ENCODE peak calls at places on chromosomes 4 and X, in ten cellular contexts. One of them, this sample, is unnamed.

GRCh38 chrX:133653363-133653762 is 238.1 kb upstream of the GPC4 start:
- DNase-seq in HFF-Myc: no peak
- DNase-seq in stimulated activated CD8-positive, alpha-beta memory T cell treated with anti-CD3 and anti-CD28 coated beads, Interleukin-4, amount 100 ng/mL, for 24 hours: no peak
- DNase-seq in GM13976: no peak
- DNase-seq in caudate nucleus: no peak
- DNase-seq in NCI-H1417: no peak
- DNase-seq in H4: no peak
- DNase-seq in HEK293T: no peak
- DNase-seq in T-cell: no peak
- DNase-seq in SHP77 treated with DMSO at 0.1 percent for 48 hours: no peak
- DNase-seq in this sample: no peak

GRCh38 chr4:85611661-85612060 is 136.7 kb downstream of the ARHGAP24 start:
- DNase-seq in HFF-Myc: no peak
- DNase-seq in stimulated activated CD8-positive, alpha-beta memory T cell treated with anti-CD3 and anti-CD28 coated beads, Interleukin-4, amount 100 ng/mL, for 24 hours: no peak
- DNase-seq in GM13976: no peak
- DNase-seq in caudate nucleus: no peak
- DNase-seq in NCI-H1417: no peak
- DNase-seq in H4: no peak
- DNase-seq in HEK293T: no peak
- DNase-seq in T-cell: no peak
- DNase-seq in SHP77 treated with DMSO at 0.1 percent for 48 hours: no peak
- DNase-seq in this sample: no peak

GRCh38 chr4:2259036-2259540 is 2.8 kb downstream of the MXD4 start:
- DNase-seq in HFF-Myc: no peak
- DNase-seq in stimulated activated CD8-positive, alpha-beta memory T cell treated with anti-CD3 and anti-CD28 coated beads, Interleukin-4, amount 100 ng/mL, for 24 hours: no peak
- DNase-seq in GM13976: no peak
- DNase-seq in caudate nucleus: no peak
- DNase-seq in NCI-H1417: no peak
- DNase-seq in H4: no peak
- DNase-seq in HEK293T: no peak
- DNase-seq in T-cell: peak; percentile 21
- DNase-seq in SHP77 treated with DMSO at 0.1 percent for 48 hours: no peak
- DNase-seq in this sample: no peak

GRCh38 chr4:83731609-83732008 is 195.7 kb downstream of the GPAT3 start:
- DNase-seq in HFF-Myc: peak; percentile 10
- DNase-seq in stimulated activated CD8-positive, alpha-beta memory T cell treated with anti-CD3 and anti-CD28 coated beads, Interleukin-4, amount 100 ng/mL, for 24 hours: no peak
- DNase-seq in GM13976: no peak
- DNase-seq in caudate nucleus: no peak
- DNase-seq in NCI-H1417: no peak
- DNase-seq in H4: no peak
- DNase-seq in HEK293T: no peak
- DNase-seq in T-cell: no peak
- DNase-seq in SHP77 treated with DMSO at 0.1 percent for 48 hours: no peak
- DNase-seq in this sample: no peak

GRCh38 chr4:174828845-174829701 is at the start of gene GLRA3:
- DNase-seq in HFF-Myc: peak; percentile 0
- DNase-seq in stimulated activated CD8-positive, alpha-beta memory T cell treated with anti-CD3 and anti-CD28 coated beads, Interleukin-4, amount 100 ng/mL, for 24 hours: no peak
- DNase-seq in GM13976: peak; percentile 29
- DNase-seq in caudate nucleus: peak; percentile 75
- DNase-seq in NCI-H1417: peak; percentile 91
- DNase-seq in H4: no peak
- DNase-seq in HEK293T: peak; percentile 83
- DNase-seq in T-cell: no peak
- DNase-seq in SHP77 treated with DMSO at 0.1 percent for 48 hours: peak; percentile 61
- DNase-seq in this sample: peak; percentile 73

GRCh38 chrX:151870603-151871002 is 42.1 kb upstream of the MAGEA4 start:
- DNase-seq in HFF-Myc: peak; percentile 24
- DNase-seq in stimulated activated CD8-positive, alpha-beta memory T cell treated with anti-CD3 and anti-CD28 coated beads, Interleukin-4, amount 100 ng/mL, for 24 hours: no peak
- DNase-seq in GM13976: no peak
- DNase-seq in caudate nucleus: no peak
- DNase-seq in NCI-H1417: no peak
- DNase-seq in H4: peak; percentile 50
- DNase-seq in HEK293T: no peak
- DNase-seq in T-cell: no peak
- DNase-seq in SHP77 treated with DMSO at 0.1 percent for 48 hours: no peak
- DNase-seq in this sample: no peak

GRCh38 chrX:148618472-148619445 is 118.3 kb downstream of the AFF2 start:
- DNase-seq in HFF-Myc: no peak
- DNase-seq in stimulated activated CD8-positive, alpha-beta memory T cell treated with anti-CD3 and anti-CD28 coated beads, Interleukin-4, amount 100 ng/mL, for 24 hours: no peak
- DNase-seq in GM13976: no peak
- DNase-seq in caudate nucleus: no peak
- DNase-seq in NCI-H1417: no peak
- DNase-seq in H4: no peak
- DNase-seq in HEK293T: no peak
- DNase-seq in T-cell: no peak
- DNase-seq in SHP77 treated with DMSO at 0.1 percent for 48 hours: no peak
- DNase-seq in this sample: no peak

GRCh38 chr4:140875751-140876389 is 119.7 kb upstream of the TBC1D9 start:
- DNase-seq in HFF-Myc: no peak
- DNase-seq in stimulated activated CD8-positive, alpha-beta memory T cell treated with anti-CD3 and anti-CD28 coated beads, Interleukin-4, amount 100 ng/mL, for 24 hours: no peak
- DNase-seq in GM13976: no peak
- DNase-seq in caudate nucleus: no peak
- DNase-seq in NCI-H1417: peak; percentile 6
- DNase-seq in H4: no peak
- DNase-seq in HEK293T: no peak
- DNase-seq in T-cell: no peak
- DNase-seq in SHP77 treated with DMSO at 0.1 percent for 48 hours: no peak
- DNase-seq in this sample: no peak

GRCh38 chr4:83241132-83241531 is 43.5 kb downstream of the COQ2 start:
- DNase-seq in HFF-Myc: no peak
- DNase-seq in stimulated activated CD8-positive, alpha-beta memory T cell treated with anti-CD3 and anti-CD28 coated beads, Interleukin-4, amount 100 ng/mL, for 24 hours: no peak
- DNase-seq in GM13976: no peak
- DNase-seq in caudate nucleus: no peak
- DNase-seq in NCI-H1417: no peak
- DNase-seq in H4: no peak
- DNase-seq in HEK293T: no peak
- DNase-seq in T-cell: no peak
- DNase-seq in SHP77 treated with DMSO at 0.1 percent for 48 hours: no peak
- DNase-seq in this sample: no peak

GRCh38 chr4:39808231-39808749 is 110.4 kb downstream of the UBE2K start:
- DNase-seq in HFF-Myc: no peak
- DNase-seq in stimulated activated CD8-positive, alpha-beta memory T cell treated with anti-CD3 and anti-CD28 coated beads, Interleukin-4, amount 100 ng/mL, for 24 hours: no peak
- DNase-seq in GM13976: no peak
- DNase-seq in caudate nucleus: no peak
- DNase-seq in NCI-H1417: no peak
- DNase-seq in H4: no peak
- DNase-seq in HEK293T: no peak
- DNase-seq in T-cell: no peak
- DNase-seq in SHP77 treated with DMSO at 0.1 percent for 48 hours: no peak
- DNase-seq in this sample: no peak

GRCh38 chr4:153488006-153488718 is 22.0 kb downstream of the TMEM131L start:
- DNase-seq in HFF-Myc: no peak
- DNase-seq in stimulated activated CD8-positive, alpha-beta memory T cell treated with anti-CD3 and anti-CD28 coated beads, Interleukin-4, amount 100 ng/mL, for 24 hours: peak; percentile 69
- DNase-seq in GM13976: peak; percentile 71
- DNase-seq in caudate nucleus: no peak
- DNase-seq in NCI-H1417: no peak
- DNase-seq in H4: no peak
- DNase-seq in HEK293T: no peak
- DNase-seq in T-cell: peak; percentile 90
- DNase-seq in SHP77 treated with DMSO at 0.1 percent for 48 hours: no peak
- DNase-seq in this sample: no peak